ENCODE peak calls at places on chromosomes 3 and 15, in eight cellular contexts. B is neuronal stem cell, Z is tibial artery, L is sigmoid colon, N is IMR-90, F is HL-60, P is A549, X is small intestine. W is an unnamed sample.

GRCh38 chr15:43527016-43527801 is 9.8 kb downstream of the MAP1A start:
- DNase-seq in B (no peak), Z (no peak), L (peak; percentile 32), N (no peak), F (no peak), P (no peak), X (no peak), W (no peak)

GRCh38 chr3:158453004-158453403 is 118.0 kb upstream of the MLF1 start:
- DNase-seq in B (no peak), Z (no peak), L (no peak), N (no peak), F (no peak), P (no peak), X (no peak), W (no peak)

GRCh38 chr3:128591728-128592426 is 58.7 kb downstream of the RPN1 start:
- DNase-seq in B (no peak), Z (no peak), L (no peak), N (no peak), F (peak; percentile 84), P (no peak), X (no peak), W (no peak)

GRCh38 chr3:149459491-149460057 is 14.9 kb upstream of the TM4SF4 start:
- DNase-seq in B (no peak), Z (no peak), L (no peak), N (no peak), F (no peak), P (no peak), X (peak; percentile 75), W (no peak)

GRCh38 chr3:155316450-155316849 is 23.0 kb upstream of the STRIT1 start:
- DNase-seq in B (no peak), Z (no peak), L (no peak), N (no peak), F (no peak), P (no peak), X (no peak), W (no peak)

GRCh38 chr3:101976473-101976872 is 127.2 kb downstream of the NFKBIZ start:
- DNase-seq in B (no peak), Z (no peak), L (no peak), N (no peak), F (no peak), P (no peak), X (no peak), W (no peak)

GRCh38 chr3:42149537-42150426 is 58.6 kb downstream of the TRAK1 start:
- DNase-seq in B (no peak), Z (no peak), L (no peak), N (no peak), F (no peak), P (peak; percentile 75), X (peak; percentile 98), W (peak; percentile 85)

GRCh38 chr15:35746121-35746520 is 200.2 kb upstream of the DPH6 start:
- DNase-seq in B (no peak), Z (no peak), L (no peak), N (peak; percentile 77), F (no peak), P (no peak), X (no peak), W (no peak)

GRCh38 chr3:120831066-120831465 is 76.9 kb upstream of the STXBP5L start:
- DNase-seq in B (no peak), Z (no peak), L (no peak), N (no peak), F (no peak), P (no peak), X (no peak), W (no peak)

GRCh38 chr3:181292984-181293383 is 303.4 kb upstream of the DNAJC19 start:
- DNase-seq in B (no peak), Z (no peak), L (no peak), N (peak; percentile 62), F (no peak), P (no peak), X (no peak), W (no peak)

GRCh38 chr3:119322021-119322522 is 27.9 kb downstream of the ARHGAP31 start:
- DNase-seq in B (no peak), Z (no peak), L (no peak), N (peak; percentile 47), F (no peak), P (no peak), X (no peak), W (no peak)

GRCh38 chr3:119322523-119323400 is 28.6 kb downstream of the ARHGAP31 start:
- DNase-seq in B (peak; percentile 67), Z (peak; percentile 91), L (peak; percentile 91), N (peak; percentile 79), F (peak; percentile 76), P (peak; percentile 79), X (peak; percentile 64), W (peak; percentile 93)

GRCh38 chr3:119326976-119327375 is 32.8 kb downstream of the ARHGAP31 start:
- DNase-seq in B (no peak), Z (no peak), L (no peak), N (no peak), F (no peak), P (no peak), X (no peak), W (no peak)

GRCh38 chr3:119323401-119324107 is 29.4 kb downstream of the ARHGAP31 start:
- DNase-seq in B (no peak), Z (no peak), L (no peak), N (no peak), F (no peak), P (no peak), X (peak; percentile 29), W (no peak)

GRCh38 chr3:119324899-119325298 is 30.7 kb downstream of the ARHGAP31 start:
- DNase-seq in B (no peak), Z (no peak), L (no peak), N (no peak), F (no peak), P (no peak), X (no peak), W (no peak)
- H3K27ac ChIP-seq in B (no peak overlapping the region), Z (no peak overlapping the region), L (no peak overlapping the region), N (no peak overlapping the region), F (no peak overlapping the region), P (no peak overlapping the region), X (no peak overlapping the region), W (no peak overlapping the region)

GRCh38 chr3:72930754-72931153 is 42.9 kb downstream of the GXYLT2 start:
- DNase-seq in B (no peak), Z (no peak), L (no peak), N (no peak), F (no peak), P (no peak), X (peak; percentile 28), W (no peak)
- H3K27ac ChIP-seq in B (no peak overlapping the region), Z (no peak overlapping the region), L (no peak overlapping the region), N (no peak overlapping the region), F (no peak overlapping the region), P (no peak overlapping the region), X (no peak overlapping the region), W (no peak overlapping the region)

DNA sequence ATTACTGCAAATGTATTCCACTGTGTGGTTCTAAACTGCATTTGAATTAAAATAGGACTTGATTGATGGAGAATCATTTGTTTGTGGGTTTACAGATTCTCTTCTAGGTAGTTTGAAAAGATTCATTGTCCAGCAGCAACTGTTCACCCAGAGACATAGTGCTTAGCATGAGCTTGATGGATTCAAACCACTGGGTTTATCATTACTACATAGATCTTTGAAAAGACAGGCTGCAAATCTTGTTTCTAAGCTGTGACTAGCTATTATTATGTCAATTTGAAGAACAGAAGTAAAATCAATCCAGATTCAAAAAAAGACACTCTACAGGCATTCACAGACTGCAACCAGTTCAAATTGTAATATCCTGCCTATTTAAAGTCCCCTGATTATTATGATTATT is 49.8 kb downstream of the MBNL1 start:
- DNase-seq in B (no peak), Z (no peak), L (no peak), N (no peak), F (no peak), P (no peak), X (no peak), W (no peak)
- H3K27ac ChIP-seq in B (no peak overlapping the region), Z (peak overlapping the region; percentile 71), L (peak overlapping the region; percentile 59), N (peak overlapping the region; percentile 5), F (peak overlapping the region; percentile 19), P (no peak overlapping the region), X (no peak overlapping the region), W (no peak overlapping the region)

GRCh38 chr3:124883191-124883747 is 3.9 kb downstream of the ITGB5 start:
- DNase-seq in B (peak; percentile 62), Z (no peak), L (no peak), N (no peak), F (no peak), P (no peak), X (no peak), W (no peak)

GRCh38 chr3:124882749-124883148 is 4.4 kb downstream of the ITGB5 start:
- DNase-seq in B (peak; percentile 67), Z (no peak), L (peak; percentile 43), N (peak; percentile 12), F (no peak), P (no peak), X (no peak), W (no peak)

GRCh38 chr3:124879395-124879723 is 7.8 kb downstream of the ITGB5 start:
- DNase-seq in B (no peak), Z (no peak), L (no peak), N (no peak), F (no peak), P (no peak), X (no peak), W (no peak)

GRCh38 chr3:124883766-124884473 is 3.2 kb downstream of the ITGB5 start:
- DNase-seq in B (peak; percentile 36), Z (no peak), L (peak; percentile 52), N (peak; percentile 65), F (no peak), P (no peak), X (no peak), W (no peak)

GRCh38 chr3:124881976-124882697 is 5.0 kb downstream of the ITGB5 start:
- DNase-seq in B (no peak), Z (no peak), L (peak; percentile 40), N (no peak), F (no peak), P (no peak), X (no peak), W (no peak)
- H3K27ac ChIP-seq in B (peak overlapping the region; percentile 87), Z (peak overlapping the region; percentile 98), L (no peak overlapping the region), N (no peak overlapping the region), F (no peak overlapping the region), P (peak overlapping the region; percentile 99), X (no peak overlapping the region), W (no peak overlapping the region)

GRCh38 chr15:74777769-74778598 is 3.9 kb upstream of the CSK start:
- DNase-seq in B (no peak), Z (no peak), L (no peak), N (no peak), F (no peak), P (no peak), X (no peak), W (no peak)
- H3K27ac ChIP-seq in B (no peak overlapping the region), Z (no peak overlapping the region), L (no peak overlapping the region), N (no peak overlapping the region), F (peak overlapping the region; percentile 91), P (no peak overlapping the region), X (peak overlapping the region; percentile 35), W (peak overlapping the region; percentile 76)

GRCh38 chr15:85607842-85608241 is 186.9 kb downstream of the KLHL25 start:
- DNase-seq in B (no peak), Z (no peak), L (no peak), N (peak; percentile 93), F (no peak), P (peak; percentile 51), X (no peak), W (no peak)
- H3K27ac ChIP-seq in B (no peak overlapping the region), Z (peak overlapping the region; percentile 54), L (peak overlapping the region; percentile 60), N (no peak overlapping the region), F (no peak overlapping the region), P (peak overlapping the region; percentile 76), X (no peak overlapping the region), W (peak overlapping the region; percentile 25)